ENCODE peak calls at places on chromosome 5, in four cellular contexts. E, R, P and Z are unnamed samples.

GRCh38 chr5:40578501-40579451 is 100.9 kb upstream of the PTGER4 start:
- DNase-seq in E (no peak), R (peak), P (no peak), Z (peak)

GRCh38 chr5:74862221-74862620 is 4.0 kb downstream of the FAM169A start:
- DNase-seq in E (no peak), R (no peak), P (no peak), Z (no peak)

GRCh38 chr5:115551415-115551814 is 6.8 kb upstream of the FEM1C start:
- DNase-seq in E (peak), R (peak), P (no peak), Z (peak)

GRCh38 chr5:154945695-154946301 is 4.9 kb downstream of the MRPL22 start:
- DNase-seq in P (no peak), R (peak), E (peak), Z (peak)

GRCh38 chr5:5644249-5644648 is 221.8 kb downstream of the ICE1 start:
- DNase-seq in P (no peak), E (no peak), R (no peak), Z (no peak)

GRCh38 chr5:132389453-132390286 is 20.2 kb downstream of the SLC22A5 start:
- DNase-seq in E (peak), R (peak), P (peak), Z (peak)

GRCh38 chr5:139374909-139375308 is 8.2 kb downstream of the SLC23A1 start:
- DNase-seq in E (no peak), R (no peak), P (no peak), Z (no peak)

GRCh38 chr5:136212252-136212721 is 19.3 kb upstream of the SMIM32 start:
- DNase-seq in P (no peak), E (peak), R (peak), Z (peak)

GRCh38 chr5:171808951-171809350 is 23.3 kb downstream of the SMIM23 start:
- DNase-seq in E (no peak), P (no peak), R (peak), Z (peak)

GRCh38 chr5:67983251-67983941 is 232.2 kb upstream of the PIK3R1 start:
- DNase-seq in R (peak), E (peak), P (peak), Z (peak)

GRCh38 chr5:108061941-108062340 is 320.0 kb downstream of the FBXL17 start:
- DNase-seq in P (no peak), E (no peak), R (no peak), Z (peak)